ENCODE peak calls at places on chromosomes 16 and 17, in seven cellular contexts. R is Kasumi-1, M is AG08395, T is DMS153, X is posterior vena cava, V is GDM1, C is gastrocnemius medialis. Y is an unnamed sample.

GRCh38 chr17:38320482-38320881 is 23.3 kb downstream of the GPR179 start:
- DNase-seq in V (no peak), M (no peak), C (no peak), X (no peak), T (no peak), R (no peak), Y (no peak)

GRCh38 chr16:48635199-48635718 is 25.3 kb upstream of the N4BP1 start:
- DNase-seq in V (no peak), M (no peak), C (no peak), R (no peak), X (no peak), T (no peak), Y (no peak)

GRCh38 chr16:80788016-80788415 is 16.4 kb downstream of the CDYL2 start:
- DNase-seq in R (no peak), V (no peak), T (no peak), M (peak), C (no peak), X (no peak), Y (no peak)

GRCh38 chr17:60087882-60088669 is 9.4 kb upstream of the HEATR6 start:
- DNase-seq in M (peak), V (no peak), X (no peak), C (no peak), R (no peak), T (no peak), Y (no peak)

GRCh38 chr16:69234460-69234859 is 47.5 kb downstream of the SNTB2 start:
- DNase-seq in X (no peak), V (no peak), T (no peak), R (no peak), C (no peak), M (no peak), Y (no peak)

GRCh38 chr16:57367111-57367752 is 5.1 kb upstream of the CX3CL1 start:
- DNase-seq in M (peak), V (no peak), C (no peak), X (peak), R (no peak), T (no peak), Y (no peak)

GRCh38 chr17:65261682-65262636 is 124.8 kb downstream of the RGS9 start:
- DNase-seq in M (peak), T (no peak), X (no peak), V (no peak), R (no peak), C (no peak), Y (no peak)

GRCh38 chr17:47611372-47612350 is 38.1 kb upstream of the KPNB1 start:
- DNase-seq in T (no peak), X (no peak), V (no peak), C (no peak), M (no peak), R (no peak), Y (no peak)

GRCh38 chr17:44655983-44656700 is at the start of gene MEIOC:
- DNase-seq in R (no peak), T (peak), V (no peak), M (peak), X (no peak), C (no peak), Y (no peak)

GRCh38 chr16:22366889-22367288 is 7.5 kb downstream of the CDR2 start:
- DNase-seq in M (no peak), X (no peak), C (no peak), V (no peak), T (no peak), R (no peak), Y (no peak)

GRCh38 chr16:85291302-85292148 is 179.3 kb upstream of the CIBAR2 start:
- DNase-seq in C (no peak), T (no peak), M (no peak), X (no peak), R (no peak), V (no peak), Y (no peak)

GRCh38 chr16:19933740-19934139 is 49.1 kb upstream of the GPRC5B start:
- DNase-seq in C (no peak), R (no peak), V (no peak), X (no peak), M (no peak), T (no peak), Y (no peak)

GRCh38 chr17:34584805-34585416 is 5.5 kb downstream of the TMEM132E start:
- DNase-seq in X (peak), V (no peak), T (peak), C (no peak), M (peak), R (no peak), Y (no peak)

GRCh38 chr16:72474511-72475123 is 302.7 kb upstream of the PMFBP1 start:
- DNase-seq in X (no peak), R (no peak), V (no peak), T (no peak), C (no peak), M (peak), Y (no peak)

GRCh38 chr16:85079785-85080602 is 32.3 kb downstream of the CIBAR2 start:
- DNase-seq in M (no peak), C (no peak), V (no peak), T (no peak), X (no peak), R (no peak), Y (no peak)

GRCh38 chr17:74408262-74408661 is 23.6 kb upstream of the GPRC5C start:
- DNase-seq in C (peak), R (no peak), V (no peak), T (peak), M (peak), X (no peak), Y (no peak)

GRCh38 chr17:81412490-81413093 is 17.3 kb downstream of the BAHCC1 start:
- DNase-seq in M (no peak), V (no peak), C (peak), X (no peak), T (no peak), R (no peak), Y (peak)

GRCh38 chr17:41741709-41742108 is 7.3 kb upstream of the HAP1 start:
- DNase-seq in C (no peak), V (no peak), X (no peak), T (no peak), R (no peak), M (no peak), Y (no peak)

GRCh38 chr17:17684901-17685774 is 3.9 kb downstream of the RAI1 start:
- DNase-seq in V (no peak), R (no peak), M (no peak), X (no peak), T (peak), C (no peak), Y (no peak)

GRCh38 chr17:68383443-68384321 is 73.6 kb downstream of the WIPI1 start:
- DNase-seq in T (no peak), R (no peak), C (no peak), V (no peak), M (peak), X (no peak), Y (no peak)

GRCh38 chr16:56985288-56985961 is 3.9 kb upstream of the NLRC5 start:
- DNase-seq in X (peak), C (peak), R (no peak), T (peak), M (peak), V (no peak), Y (no peak)

GRCh38 chr17:28597606-28598383 is 1.0 kb downstream of the SPAG5 start:
- DNase-seq in T (no peak), M (no peak), X (no peak), V (no peak), R (no peak), C (no peak), Y (no peak)

GRCh38 chr16:3689731-3690130 is 27.6 kb downstream of the TRAP1 start:
- DNase-seq in V (no peak), M (no peak), X (no peak), T (no peak), C (no peak), R (no peak), Y (no peak)